ENCODE peak calls at places on chromosome 21, in five cellular contexts. K is NCI-H1417, F is anterior cingulate cortex, L is NCI-H748 treated with DMSO at 0.1 percent for 48 hours, G is NCI-H460. I is an unnamed sample.

GRCh38 chr21:15054089-15054488 is 10.7 kb downstream of the NRIP1 start:
- DNase-seq in G (no peak), K (no peak), F (no peak), L (no peak), I (no peak)

GRCh38 chr21:45562401-45562800 is 20.2 kb upstream of the SLC19A1 start:
- DNase-seq in F (no peak), G (no peak), L (no peak), K (no peak), I (no peak)

GRCh38 chr21:16842716-16843115 is 670.1 kb upstream of the CXADR start:
- DNase-seq in K (no peak), F (no peak), G (no peak), L (no peak), I (no peak)

GRCh38 chr21:28229811-28230210 is 762.9 kb downstream of the LTN1 start:
- DNase-seq in L (no peak), F (no peak), K (no peak), G (peak; percentile 11), I (no peak)

GRCh38 chr21:14284439-14284838 is 68.5 kb downstream of the RBM11 start:
- DNase-seq in F (no peak), G (no peak), K (no peak), L (no peak), I (no peak)

GRCh38 chr21:45309541-45310381 is 22.1 kb upstream of the POFUT2 start:
- DNase-seq in K (no peak), L (no peak), G (no peak), F (no peak), I (no peak)

GRCh38 chr21:45511007-45511406 is 31.2 kb downstream of the SLC19A1 start:
- DNase-seq in K (no peak), L (no peak), G (no peak), F (no peak), I (no peak)

GRCh38 chr21:46564391-46564790 is 40.5 kb downstream of the S100B start:
- DNase-seq in K (no peak), L (no peak), F (no peak), G (no peak), I (no peak)

GRCh38 chr21:23016617-23017016 is 2018.4 kb downstream of the NCAM2 start:
- DNase-seq in F (no peak), G (no peak), K (no peak), L (peak; percentile 10), I (no peak)

GRCh38 chr21:44534688-44535087 is 5.3 kb downstream of the KRTAP10-1 start:
- DNase-seq in K (no peak), G (no peak), L (no peak), F (no peak), I (no peak)

GRCh38 chr21:26085882-26086281 is 84.7 kb downstream of the APP start:
- DNase-seq in L (no peak), F (no peak), K (no peak), G (no peak), I (no peak)

GRCh38 chr21:31185663-31186062 is 147.4 kb upstream of the KRTAP19-8 start:
- DNase-seq in L (no peak), F (no peak), K (no peak), G (no peak), I (no peak)

GRCh38 chr21:26388731-26389231 is 184.3 kb downstream of the CYYR1 start:
- DNase-seq in G (no peak), K (no peak), L (no peak), F (no peak), I (no peak)

GRCh38 chr21:38661296-38662223 is 144.2 kb upstream of the ETS2 start:
- DNase-seq in L (no peak), K (no peak), F (no peak), G (no peak), I (no peak)

GRCh38 chr21:32747396-32747795 is 19.6 kb upstream of the SYNJ1 start:
- DNase-seq in K (no peak), G (no peak), F (no peak), L (no peak), I (no peak)

GRCh38 chr21:33205476-33205875 is 24.3 kb upstream of the IFNAR2 start:
- DNase-seq in K (no peak), G (no peak), L (no peak), F (no peak), I (no peak)

I was measured in substantia nigra.